ENCODE peak calls at places on chromosomes 16 and 17, in eight cellular contexts. One of them, this sample, is unnamed.

GRCh38 chr17:50304781-50305404 is 30.6 kb downstream of the TMEM92 start:
- DNase-seq in HCT116: no peak
- DNase-seq in transverse colon: no peak
- DNase-seq in SK-N-SH: no peak
- DNase-seq in GM23338: no peak
- DNase-seq in H1: no peak
- DNase-seq in GM12878: no peak
- DNase-seq in stomach: peak; percentile 64
- DNase-seq in this sample: no peak

GRCh38 chr17:47850373-47850691 is 631 bp downstream of the SP6 start:
- DNase-seq in HCT116: no peak
- DNase-seq in GM23338: no peak
- DNase-seq in H1: no peak
- DNase-seq in stomach: no peak
- DNase-seq in transverse colon: no peak
- DNase-seq in GM12878: no peak
- DNase-seq in SK-N-SH: no peak
- DNase-seq in this sample: no peak

GRCh38 chr17:55527520-55528118 is 16.4 kb upstream of the SMIM36 start:
- DNase-seq in stomach: no peak
- DNase-seq in SK-N-SH: peak; percentile 74
- DNase-seq in H1: peak; percentile 50
- DNase-seq in HCT116: peak; percentile 42
- DNase-seq in GM23338: peak; percentile 75
- DNase-seq in transverse colon: no peak
- DNase-seq in GM12878: no peak
- DNase-seq in this sample: peak; percentile 6

GRCh38 chr17:48522031-48522593 is 8.7 kb downstream of the HOXB1 start:
- DNase-seq in stomach: no peak
- DNase-seq in GM12878: no peak
- DNase-seq in GM23338: no peak
- DNase-seq in HCT116: no peak
- DNase-seq in H1: no peak
- DNase-seq in SK-N-SH: no peak
- DNase-seq in transverse colon: no peak
- DNase-seq in this sample: peak; percentile 50

GRCh38 chr17:2427910-2428309 is 27.1 kb upstream of the MNT start:
- DNase-seq in GM12878: no peak
- DNase-seq in SK-N-SH: no peak
- DNase-seq in transverse colon: no peak
- DNase-seq in HCT116: no peak
- DNase-seq in GM23338: no peak
- DNase-seq in H1: no peak
- DNase-seq in stomach: no peak
- DNase-seq in this sample: no peak

GRCh38 chr16:82603784-82604411 is 22.9 kb upstream of the CDH13 start:
- DNase-seq in HCT116: peak; percentile 13
- DNase-seq in GM23338: peak; percentile 77
- DNase-seq in H1: no peak
- DNase-seq in transverse colon: peak; percentile 29
- DNase-seq in SK-N-SH: no peak
- DNase-seq in GM12878: no peak
- DNase-seq in stomach: peak; percentile 35
- DNase-seq in this sample: peak; percentile 51

GRCh38 chr17:34827008-34827407 is 134.3 kb downstream of the CCT6B start:
- DNase-seq in stomach: no peak
- DNase-seq in H1: no peak
- DNase-seq in GM23338: no peak
- DNase-seq in SK-N-SH: no peak
- DNase-seq in GM12878: no peak
- DNase-seq in HCT116: no peak
- DNase-seq in transverse colon: peak; percentile 12
- DNase-seq in this sample: peak; percentile 11

GRCh38 chr16:48330133-48330846 is 54.9 kb downstream of the SIAH1 start:
- DNase-seq in H1: no peak
- DNase-seq in GM23338: no peak
- DNase-seq in SK-N-SH: no peak
- DNase-seq in GM12878: no peak
- DNase-seq in stomach: no peak
- DNase-seq in HCT116: no peak
- DNase-seq in transverse colon: no peak
- DNase-seq in this sample: no peak

GRCh38 chr17:60138769-60139437 is 10.9 kb upstream of the CA4 start:
- DNase-seq in HCT116: no peak
- DNase-seq in GM23338: peak; percentile 37
- DNase-seq in transverse colon: no peak
- DNase-seq in H1: peak; percentile 54
- DNase-seq in stomach: no peak
- DNase-seq in SK-N-SH: no peak
- DNase-seq in GM12878: no peak
- DNase-seq in this sample: no peak

GRCh38 chr16:2226245-2226793 is 2.9 kb downstream of the E4F1 start:
- DNase-seq in transverse colon: no peak
- DNase-seq in stomach: peak; percentile 74
- DNase-seq in H1: no peak
- DNase-seq in HCT116: no peak
- DNase-seq in SK-N-SH: no peak
- DNase-seq in GM23338: no peak
- DNase-seq in GM12878: no peak
- DNase-seq in this sample: no peak

GRCh38 chr16:85173981-85174751 is 61.9 kb upstream of the CIBAR2 start:
- DNase-seq in HCT116: peak; percentile 33
- DNase-seq in GM23338: peak; percentile 68
- DNase-seq in stomach: peak; percentile 68
- DNase-seq in GM12878: no peak
- DNase-seq in H1: no peak
- DNase-seq in transverse colon: peak; percentile 34
- DNase-seq in SK-N-SH: peak; percentile 80
- DNase-seq in this sample: no peak

GRCh38 chr17:15891348-15891747 is 53.6 kb upstream of the ADORA2B start:
- DNase-seq in stomach: no peak
- DNase-seq in H1: no peak
- DNase-seq in GM23338: no peak
- DNase-seq in transverse colon: no peak
- DNase-seq in SK-N-SH: no peak
- DNase-seq in GM12878: no peak
- DNase-seq in HCT116: no peak
- DNase-seq in this sample: no peak

GRCh38 chr16:22665048-22665797 is 148.7 kb upstream of the HS3ST2 start:
- DNase-seq in HCT116: no peak
- DNase-seq in GM23338: no peak
- DNase-seq in stomach: no peak
- DNase-seq in SK-N-SH: no peak
- DNase-seq in transverse colon: no peak
- DNase-seq in GM12878: no peak
- DNase-seq in H1: peak; percentile 42
- DNase-seq in this sample: no peak

GRCh38 chr17:8173056-8173870 is 2.9 kb downstream of the TMEM107 start:
- DNase-seq in GM23338: peak; percentile 97
- DNase-seq in H1: no peak
- DNase-seq in stomach: peak; percentile 83
- DNase-seq in HCT116: peak; percentile 99
- DNase-seq in SK-N-SH: peak; percentile 77
- DNase-seq in transverse colon: peak; percentile 84
- DNase-seq in GM12878: peak; percentile 98
- DNase-seq in this sample: peak; percentile 88

GRCh38 chr16:53768593-53768992 is 64.6 kb downstream of the FTO start:
- DNase-seq in transverse colon: no peak
- DNase-seq in HCT116: peak; percentile 61
- DNase-seq in GM23338: no peak
- DNase-seq in GM12878: no peak
- DNase-seq in H1: no peak
- DNase-seq in stomach: no peak
- DNase-seq in SK-N-SH: no peak
- DNase-seq in this sample: peak; percentile 11

GRCh38 chr17:14295676-14296075 is 5.2 kb upstream of the HS3ST3B1 start:
- DNase-seq in H1: no peak
- DNase-seq in GM23338: no peak
- DNase-seq in SK-N-SH: no peak
- DNase-seq in transverse colon: no peak
- DNase-seq in GM12878: no peak
- DNase-seq in stomach: no peak
- DNase-seq in HCT116: no peak
- DNase-seq in this sample: no peak

GRCh38 chr16:25198021-25198420 is 18.7 kb upstream of the AQP8 start:
- DNase-seq in HCT116: peak; percentile 51
- DNase-seq in GM12878: no peak
- DNase-seq in SK-N-SH: no peak
- DNase-seq in GM23338: no peak
- DNase-seq in transverse colon: no peak
- DNase-seq in H1: no peak
- DNase-seq in stomach: no peak
- DNase-seq in this sample: no peak

GRCh38 chr17:43810823-43811222 is 22.1 kb downstream of the MPP3 start:
- DNase-seq in HCT116: no peak
- DNase-seq in stomach: no peak
- DNase-seq in transverse colon: no peak
- DNase-seq in H1: no peak
- DNase-seq in SK-N-SH: no peak
- DNase-seq in GM23338: no peak
- DNase-seq in GM12878: no peak
- DNase-seq in this sample: no peak

GRCh38 chr17:79422236-79422635 is 188.6 kb downstream of the RBFOX3 start:
- DNase-seq in HCT116: no peak
- DNase-seq in SK-N-SH: no peak
- DNase-seq in transverse colon: no peak
- DNase-seq in H1: no peak
- DNase-seq in stomach: no peak
- DNase-seq in GM23338: no peak
- DNase-seq in GM12878: no peak
- DNase-seq in this sample: no peak

GRCh38 chr17:1030684-1031557 is 34.0 kb downstream of the TIMM22 start:
- DNase-seq in SK-N-SH: peak; percentile 82
- DNase-seq in transverse colon: no peak
- DNase-seq in stomach: no peak
- DNase-seq in GM12878: no peak
- DNase-seq in GM23338: peak; percentile 63
- DNase-seq in HCT116: no peak
- DNase-seq in H1: peak; percentile 63
- DNase-seq in this sample: peak; percentile 50

GRCh38 chr17:37124825-37125181 is 176.0 kb downstream of the AATF start:
- DNase-seq in transverse colon: no peak
- DNase-seq in GM12878: no peak
- DNase-seq in H1: no peak
- DNase-seq in SK-N-SH: no peak
- DNase-seq in HCT116: no peak
- DNase-seq in stomach: no peak
- DNase-seq in GM23338: no peak
- DNase-seq in this sample: no peak

GRCh38 chr17:18156976-18157280 is 26.7 kb upstream of the ALKBH5 start:
- DNase-seq in GM23338: no peak
- DNase-seq in transverse colon: no peak
- DNase-seq in HCT116: no peak
- DNase-seq in GM12878: no peak
- DNase-seq in stomach: no peak
- DNase-seq in SK-N-SH: no peak
- DNase-seq in H1: no peak
- DNase-seq in this sample: no peak

DNA sequence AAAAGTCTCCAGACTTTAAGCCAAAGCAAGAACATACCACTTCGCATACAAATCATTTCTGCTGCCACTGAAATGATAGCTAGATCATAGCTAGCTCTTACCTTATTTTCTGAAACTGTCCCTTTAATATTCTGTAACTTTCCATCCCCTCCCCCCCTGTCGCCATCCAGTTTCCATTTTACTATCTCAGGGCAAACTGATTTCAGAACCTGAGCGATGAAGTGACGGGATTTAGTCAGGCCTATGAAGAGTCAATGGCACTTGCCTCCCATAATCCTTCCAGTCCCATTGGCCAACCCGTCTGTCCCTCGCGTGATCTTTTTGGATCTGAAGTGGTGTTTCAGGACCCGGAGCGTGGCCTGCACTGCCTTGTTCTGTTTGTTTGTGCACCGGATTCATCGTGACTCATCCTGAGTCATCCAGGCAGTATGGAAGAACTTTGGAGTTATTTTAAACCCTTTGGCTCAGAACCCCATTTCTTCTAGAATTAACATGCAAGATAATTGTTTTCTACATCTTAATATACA is 199.8 kb upstream of the CHMP6 start:
- DNase-seq in HCT116: peak; percentile 99
- DNase-seq in H1: no peak
- DNase-seq in GM12878: no peak
- DNase-seq in GM23338: no peak
- DNase-seq in stomach: peak; percentile 41
- DNase-seq in SK-N-SH: no peak
- DNase-seq in transverse colon: peak; percentile 55
- DNase-seq in this sample: no peak
- TF ChIP-seq POLR2AphosphoS5 in HCT116: no peak
- TF ChIP-seq POLR2AphosphoS5 in H1: no peak
- TF ChIP-seq POLR2AphosphoS5 in GM12878: no peak
- TF ChIP-seq POLR2AphosphoS5 in GM23338: no peak
- TF ChIP-seq POLR2AphosphoS5 in stomach: no peak
- TF ChIP-seq POLR2AphosphoS5 in SK-N-SH: peak; percentile 86
- TF ChIP-seq POLR2AphosphoS5 in transverse colon: peak; percentile 72
- TF ChIP-seq POLR2AphosphoS5 in this sample: peak; percentile 67

GRCh38 chr17:28763137-28763799 is 19.5 kb downstream of the TRAF4 start:
- DNase-seq in GM12878: no peak
- DNase-seq in GM23338: no peak
- DNase-seq in transverse colon: no peak
- DNase-seq in SK-N-SH: no peak
- DNase-seq in stomach: no peak
- DNase-seq in H1: no peak
- DNase-seq in HCT116: no peak
- DNase-seq in this sample: no peak
- H3K27ac ChIP-seq in GM12878: peak overlapping the region; percentile 48
- H3K27ac ChIP-seq in GM23338: peak overlapping the region; percentile 98
- H3K27ac ChIP-seq in transverse colon: peak overlapping the region; percentile 6
- H3K27ac ChIP-seq in SK-N-SH: no peak overlapping the region
- H3K27ac ChIP-seq in stomach: no peak overlapping the region
- H3K27ac ChIP-seq in H1: no peak overlapping the region
- H3K27ac ChIP-seq in HCT116: no peak overlapping the region
- H3K27ac ChIP-seq in this sample: no peak overlapping the region

DNA sequence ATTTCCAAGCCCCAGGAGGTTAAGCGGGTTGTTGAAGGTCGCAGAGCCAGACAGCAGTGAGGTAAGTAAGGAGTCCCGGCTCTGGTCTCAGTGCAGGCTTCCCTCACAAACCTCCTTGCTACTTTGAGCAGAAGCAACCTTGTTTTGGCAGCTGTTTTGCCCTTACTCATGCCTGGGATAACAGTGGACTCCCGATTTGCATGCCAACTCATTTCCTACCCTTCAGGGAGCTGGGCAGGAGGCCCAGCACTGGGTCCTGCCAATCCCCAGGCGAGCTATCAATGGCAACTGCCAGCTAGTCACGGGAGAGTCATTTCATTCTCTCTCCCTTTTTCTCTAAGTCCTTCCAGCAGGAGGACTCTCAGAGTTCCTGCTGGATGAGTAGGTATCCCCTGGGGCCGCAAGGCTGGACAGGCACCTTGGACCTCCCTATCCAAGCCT is 72.0 kb upstream of the KSR1 start:
- DNase-seq in HCT116: no peak
- DNase-seq in GM12878: no peak
- DNase-seq in GM23338: no peak
- DNase-seq in SK-N-SH: no peak
- DNase-seq in stomach: peak; percentile 63
- DNase-seq in H1: no peak
- DNase-seq in transverse colon: peak; percentile 24
- DNase-seq in this sample: peak; percentile 66
- TF ChIP-seq CTCF in HCT116: no peak
- TF ChIP-seq CTCF in GM12878: no peak
- TF ChIP-seq CTCF in GM23338: no peak
- TF ChIP-seq CTCF in SK-N-SH: no peak
- TF ChIP-seq CTCF in stomach: no peak
- TF ChIP-seq CTCF in H1: no peak
- TF ChIP-seq CTCF in transverse colon: no peak
- TF ChIP-seq CTCF in this sample: no peak

GRCh38 chr17:63697341-63698286 is 2.3 kb downstream of the LIMD2 start:
- DNase-seq in HCT116: peak; percentile 27
- DNase-seq in GM12878: peak; percentile 82
- DNase-seq in stomach: peak; percentile 73
- DNase-seq in H1: peak; percentile 82
- DNase-seq in transverse colon: peak; percentile 83
- DNase-seq in SK-N-SH: peak; percentile 71
- DNase-seq in GM23338: peak; percentile 75
- DNase-seq in this sample: no peak
- TF ChIP-seq POLR2AphosphoS5 in HCT116: peak; percentile 23
- TF ChIP-seq POLR2AphosphoS5 in GM12878: peak; percentile 88
- TF ChIP-seq POLR2AphosphoS5 in stomach: no peak
- TF ChIP-seq POLR2AphosphoS5 in H1: peak; percentile 49
- TF ChIP-seq POLR2AphosphoS5 in transverse colon: peak; percentile 39
- TF ChIP-seq POLR2AphosphoS5 in SK-N-SH: no peak
- TF ChIP-seq POLR2AphosphoS5 in GM23338: no peak
- TF ChIP-seq POLR2AphosphoS5 in this sample: no peak

This sample was measured in prostate gland.